ENCODE peak calls at places on chromosome 7, in ten cellular contexts. T is upper lobe of left lung, W is choroid plexus epithelial cell, R is BJ, Q is cardiac fibroblast, D is IMR-90, P is fibroblast of the aortic adventitia, X is mammary epithelial cell, B is uterus, S is psoas muscle. V is an unnamed sample.

GRCh38 chr7:46969303-46970130 is 612.4 kb downstream of the TNS3 start:
- DNase-seq in T (no peak), W (peak), R (no peak), Q (peak), D (peak), P (peak), X (peak), B (no peak), S (no peak), V (peak)

GRCh38 chr7:94041529-94041928 is 37.4 kb upstream of the BET1 start:
- DNase-seq in T (no peak), W (peak), R (no peak), Q (peak), D (peak), P (peak), X (peak), B (no peak), S (no peak), V (peak)

GRCh38 chr7:148747274-148747673 is 48.6 kb downstream of the CUL1 start:
- DNase-seq in T (no peak), W (no peak), R (no peak), Q (no peak), D (no peak), P (no peak), X (peak), B (no peak), S (no peak), V (no peak)

GRCh38 chr7:138257459-138258193 is 181.4 kb downstream of the AKR1D1 start:
- DNase-seq in T (no peak), W (peak), R (no peak), Q (peak), D (no peak), P (peak), X (no peak), B (no peak), S (no peak), V (peak)

GRCh38 chr7:138008588-138009349 is 6.9 kb upstream of the CREB3L2 start:
- DNase-seq in T (no peak), W (peak), R (no peak), Q (peak), D (peak), P (peak), X (peak), B (peak), S (no peak), V (peak)

GRCh38 chr7:24657980-24658379 is 84.7 kb downstream of the PALS2 start:
- DNase-seq in T (no peak), W (no peak), R (no peak), Q (no peak), D (no peak), P (no peak), X (no peak), B (no peak), S (no peak), V (no peak)

GRCh38 chr7:45593121-45593541 is 19.0 kb downstream of the ADCY1 start:
- DNase-seq in T (no peak), W (no peak), R (no peak), Q (no peak), D (no peak), P (no peak), X (no peak), B (no peak), S (no peak), V (no peak)

GRCh38 chr7:48426966-48427555 is 255.8 kb downstream of the ABCA13 start:
- DNase-seq in T (no peak), W (peak), R (no peak), Q (no peak), D (peak), P (no peak), X (peak), B (no peak), S (no peak), V (peak)

GRCh38 chr7:65438593-65438992 is 64.9 kb downstream of the ZNF92 start:
- DNase-seq in T (no peak), W (peak), R (peak), Q (peak), D (peak), P (peak), X (peak), B (no peak), S (no peak), V (peak)

GRCh38 chr7:112173214-112173905 is 32.8 kb downstream of the DOCK4 start:
- DNase-seq in T (no peak), W (no peak), R (no peak), Q (peak), D (no peak), P (no peak), X (no peak), B (no peak), S (no peak), V (no peak)

GRCh38 chr7:130667593-130668257 is 823 bp downstream of the COPG2 start:
- DNase-seq in T (no peak), W (no peak), R (no peak), Q (peak), D (peak), P (no peak), X (no peak), B (no peak), S (no peak), V (peak)

GRCh38 chr7:79979437-79979836 is 155.2 kb upstream of the GNAI1 start:
- DNase-seq in T (no peak), W (peak), R (no peak), Q (peak), D (peak), P (peak), X (no peak), B (no peak), S (no peak), V (peak)

GRCh38 chr7:139958599-139959380 is 104.0 kb downstream of the PARP12 start:
- DNase-seq in T (peak), W (peak), R (no peak), Q (no peak), D (peak), P (no peak), X (no peak), B (no peak), S (no peak), V (peak)

GRCh38 chr7:134016223-134016941 is 110.8 kb upstream of the LRGUK start:
- DNase-seq in T (no peak), W (peak), R (no peak), Q (peak), D (peak), P (peak), X (peak), B (no peak), S (no peak), V (peak)

GRCh38 chr7:26167293-26167934 is 15.4 kb downstream of the NFE2L3 start:
- DNase-seq in T (no peak), W (no peak), R (no peak), Q (no peak), D (no peak), P (no peak), X (no peak), B (no peak), S (no peak), V (no peak)

GRCh38 chr7:23065974-23066373 is 39.6 kb upstream of the KLHL7 start:
- DNase-seq in T (no peak), W (peak), R (no peak), Q (peak), D (peak), P (no peak), X (peak), B (no peak), S (no peak), V (peak)

GRCh38 chr7:102104245-102104644 is 182.4 kb upstream of the SH2B2 start:
- DNase-seq in T (no peak), W (no peak), R (no peak), Q (no peak), D (no peak), P (no peak), X (no peak), B (no peak), S (no peak), V (no peak)

GRCh38 chr7:24882989-24883631 is 96.9 kb downstream of the OSBPL3 start:
- DNase-seq in T (no peak), W (peak), R (peak), Q (peak), D (peak), P (peak), X (peak), B (peak), S (peak), V (peak)

GRCh38 chr7:24502135-24502488 is 71.1 kb upstream of the PALS2 start:
- DNase-seq in T (no peak), W (no peak), R (no peak), Q (no peak), D (no peak), P (no peak), X (no peak), B (no peak), S (no peak), V (no peak)

GRCh38 chr7:50533849-50534248 is 31.4 kb downstream of the DDC start:
- DNase-seq in T (no peak), W (no peak), R (no peak), Q (no peak), D (no peak), P (no peak), X (no peak), B (no peak), S (no peak), V (no peak)

GRCh38 chr7:81605493-81605892 is 164.4 kb downstream of the HGF start:
- DNase-seq in T (no peak), W (no peak), R (no peak), Q (no peak), D (no peak), P (no peak), X (no peak), B (no peak), S (no peak), V (no peak)

GRCh38 chr7:84921154-84921553 is 265.7 kb downstream of the SEMA3D start:
- DNase-seq in T (no peak), W (no peak), R (no peak), Q (no peak), D (no peak), P (no peak), X (no peak), B (no peak), S (no peak), V (no peak)

GRCh38 chr7:43905954-43906326 is 456 bp downstream of the URGCP start:
- DNase-seq in T (no peak), W (peak), R (no peak), Q (peak), D (peak), P (peak), X (peak), B (peak), S (peak), V (peak)

GRCh38 chr7:20350996-20351692 is 20.4 kb downstream of the ITGB8 start:
- DNase-seq in T (no peak), W (no peak), R (no peak), Q (no peak), D (no peak), P (no peak), X (no peak), B (no peak), S (no peak), V (no peak)

GRCh38 chr7:101924171-101924570 is 106.7 kb downstream of the CUX1 start:
- DNase-seq in T (no peak), W (no peak), R (peak), Q (peak), D (peak), P (peak), X (no peak), B (peak), S (peak), V (peak)

GRCh38 chr7:90594791-90595317 is 1.3 kb upstream of the CDK14 start:
- DNase-seq in T (no peak), W (peak), R (peak), Q (peak), D (peak), P (peak), X (peak), B (peak), S (no peak), V (peak)

GRCh38 chr7:135263321-135263970 is 29.8 kb downstream of the STRA8 start:
- DNase-seq in T (peak), W (no peak), R (no peak), Q (no peak), D (no peak), P (no peak), X (no peak), B (no peak), S (no peak), V (no peak)

GRCh38 chr7:26398436-26399308 is 107.0 kb downstream of the SNX10 start:
- DNase-seq in T (peak), W (peak), R (no peak), Q (peak), D (peak), P (peak), X (peak), B (peak), S (peak), V (peak)

GRCh38 chr7:66748791-66749190 is 8.3 kb downstream of the RABGEF1 start:
- DNase-seq in T (no peak), W (peak), R (no peak), Q (peak), D (no peak), P (peak), X (no peak), B (no peak), S (peak), V (peak)

GRCh38 chr7:44854644-44855364 is 6.9 kb upstream of the H2AZ2 start:
- DNase-seq in T (no peak), W (peak), R (no peak), Q (no peak), D (peak), P (no peak), X (no peak), B (no peak), S (no peak), V (no peak)

GRCh38 chr7:20199015-20199737 is 18.0 kb downstream of the MACC1 start:
- DNase-seq in T (no peak), W (peak), R (no peak), Q (peak), D (peak), P (peak), X (peak), B (peak), S (peak), V (peak)

DNA sequence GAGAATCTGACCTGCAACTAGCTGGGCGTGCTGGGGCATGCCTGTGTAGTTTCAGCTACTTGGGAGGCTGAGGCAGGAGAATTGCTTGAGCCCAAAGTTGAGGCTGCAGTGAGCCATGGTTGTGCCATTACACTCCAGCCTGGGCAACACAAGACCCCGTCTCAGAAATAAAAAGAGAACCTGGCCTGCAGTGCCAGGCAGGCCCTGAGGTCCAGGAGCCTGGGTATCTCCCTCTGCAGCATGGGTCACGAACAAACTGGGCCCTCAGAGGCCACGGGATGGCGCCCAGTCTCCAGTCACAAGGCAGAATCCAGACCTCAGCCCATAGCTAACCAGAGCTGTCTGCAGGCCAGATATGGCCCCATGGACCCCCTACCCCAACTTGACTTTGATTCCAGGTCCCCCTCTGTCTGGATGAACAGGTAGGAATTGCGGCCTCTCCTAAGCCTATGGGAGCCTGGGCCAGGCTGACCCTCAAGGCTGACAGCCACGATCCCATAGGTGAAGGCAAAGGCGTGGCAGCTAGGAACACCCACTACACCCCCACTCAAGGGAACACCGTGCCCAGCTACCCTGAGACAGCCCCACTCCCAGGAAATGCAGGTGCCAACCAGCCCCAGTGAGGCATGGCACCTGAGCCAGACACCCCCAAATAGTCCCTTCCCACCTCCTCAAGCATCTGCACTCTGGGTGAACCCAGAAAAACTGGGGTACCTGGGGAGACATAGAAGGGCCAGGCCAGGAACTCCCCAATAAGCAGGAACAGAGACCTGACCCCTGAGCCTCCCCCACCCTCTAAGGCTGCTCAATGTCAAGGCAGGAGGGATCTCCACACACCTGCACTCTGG is 102.8 kb upstream of the TNRC18 start:
- DNase-seq in T (no peak), W (peak), R (no peak), Q (peak), D (peak), P (peak), X (peak), B (peak), S (peak), V (no peak)
- H3K4me3 ChIP-seq in T (peak), W (peak), R (peak), Q (peak), D (peak), P (peak), X (peak), B (peak), S (peak), V (peak)

GRCh38 chr7:36260481-36260880 is 107.4 kb downstream of the EEPD1 start:
- DNase-seq in T (no peak), W (no peak), R (no peak), Q (no peak), D (no peak), P (no peak), X (no peak), B (no peak), S (no peak), V (no peak)
- H3K4me3 ChIP-seq in T (no peak), W (no peak), R (no peak), Q (no peak), D (no peak), P (no peak), X (no peak), B (no peak), S (no peak), V (no peak)

GRCh38 chr7:123751816-123752215 is 3.0 kb upstream of the WASL start:
- DNase-seq in T (no peak), W (peak), R (no peak), Q (peak), D (peak), P (peak), X (no peak), B (no peak), S (no peak), V (peak)

GRCh38 chr7:123748734-123749536 is at the start of gene WASL:
- DNase-seq in T (peak), W (peak), R (peak), Q (peak), D (peak), P (peak), X (peak), B (peak), S (peak), V (peak)

GRCh38 chr7:123752534-123752933 is 3.7 kb upstream of the WASL start:
- DNase-seq in T (no peak), W (no peak), R (no peak), Q (no peak), D (no peak), P (no peak), X (no peak), B (no peak), S (no peak), V (no peak)

GRCh38 chr7:123749537-123749857 is 694 bp upstream of the WASL start:
- DNase-seq in T (no peak), W (peak), R (no peak), Q (peak), D (peak), P (peak), X (peak), B (no peak), S (no peak), V (peak)

GRCh38 chr7:123750389-123751230 is 1.8 kb upstream of the WASL start:
- DNase-seq in T (no peak), W (no peak), R (no peak), Q (no peak), D (no peak), P (no peak), X (no peak), B (no peak), S (no peak), V (no peak)
- H3K4me3 ChIP-seq in T (no peak), W (no peak), R (no peak), Q (no peak), D (no peak), P (no peak), X (peak), B (no peak), S (peak), V (no peak)

GRCh38 chr7:6590645-6591110 is 857 bp downstream of the INTS15 start:
- DNase-seq in T (no peak), W (peak), R (no peak), Q (no peak), D (no peak), P (peak), X (no peak), B (no peak), S (no peak), V (no peak)

GRCh38 chr7:6589829-6590644 is at the start of gene INTS15:
- DNase-seq in T (peak), W (peak), R (no peak), Q (peak), D (peak), P (peak), X (peak), B (peak), S (peak), V (peak)

GRCh38 chr7:6588566-6588965 is 1.3 kb upstream of the INTS15 start:
- DNase-seq in T (no peak), W (no peak), R (no peak), Q (no peak), D (no peak), P (no peak), X (no peak), B (no peak), S (no peak), V (no peak)

GRCh38 chr7:6589151-6589828 is 531 bp upstream of the INTS15 start:
- DNase-seq in T (no peak), W (no peak), R (no peak), Q (no peak), D (no peak), P (no peak), X (no peak), B (no peak), S (no peak), V (no peak)
- H3K4me3 ChIP-seq in T (no peak), W (peak), R (peak), Q (peak), D (peak), P (peak), X (peak), B (no peak), S (peak), V (peak)

DNA sequence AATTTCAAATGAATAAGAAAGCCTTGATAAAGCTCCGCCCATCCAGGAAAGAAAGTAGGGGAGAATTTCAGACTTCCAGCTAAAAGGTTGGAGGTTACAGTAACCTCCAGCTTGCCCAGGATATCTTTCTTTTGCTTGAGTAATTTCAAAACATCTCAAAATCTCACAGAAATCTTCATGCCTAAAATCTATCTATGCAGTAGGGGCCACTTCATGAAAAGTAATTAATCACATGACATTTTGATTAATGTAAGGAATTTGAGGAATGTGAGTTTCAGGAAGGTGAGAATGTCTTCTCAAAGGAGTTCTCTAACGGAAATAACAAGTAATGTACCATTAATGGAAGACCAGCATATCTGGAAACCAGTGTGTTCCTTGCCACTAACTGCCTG is 24.3 kb downstream of the TRIL start:
- DNase-seq in T (no peak), W (no peak), R (no peak), Q (no peak), D (no peak), P (no peak), X (no peak), B (no peak), S (no peak), V (no peak)
- H3K4me3 ChIP-seq in T (no peak), W (no peak), R (no peak), Q (no peak), D (no peak), P (no peak), X (no peak), B (no peak), S (no peak), V (no peak)

DNA sequence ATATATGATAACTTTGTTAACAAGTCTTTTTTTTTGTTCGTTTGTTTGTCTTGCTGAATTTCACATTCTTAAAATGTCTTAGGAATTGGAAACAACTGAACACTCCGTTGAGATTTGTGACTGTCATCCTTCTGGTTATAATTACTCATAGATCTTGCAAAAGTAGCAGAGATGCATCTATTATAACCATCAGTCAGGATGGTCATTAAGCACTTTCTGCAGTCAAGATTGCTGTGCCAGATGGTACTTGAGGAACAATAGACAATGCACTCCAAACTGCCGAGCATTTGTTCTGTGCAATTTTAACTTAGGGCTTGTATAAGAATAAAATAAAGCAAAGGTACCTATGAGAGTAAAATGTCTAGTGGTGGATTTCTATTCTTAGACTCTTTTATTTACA is 710.1 kb upstream of the KCND2 start:
- DNase-seq in T (no peak), W (no peak), R (no peak), Q (no peak), D (no peak), P (no peak), X (no peak), B (no peak), S (no peak), V (no peak)
- H3K4me3 ChIP-seq in T (no peak), W (no peak), R (no peak), Q (no peak), D (no peak), P (no peak), X (no peak), B (no peak), S (no peak), V (no peak)